ENCODE peak calls at places on chromosomes 4 and X, in seven cellular contexts. G, F, L, W, X, E and S are unnamed samples.
A peak's percentile ranks its signal among the peaks of the same experiment; 100 is the strongest.

GRCh38 chr4:118281611-118282442 is 71.0 kb downstream of the PRSS12 start:
- DNase-seq in G (no peak), F (no peak), L (peak; percentile 29), W (no peak), X (peak; percentile 61), E (no peak), S (no peak)

GRCh38 chr4:146211440-146211839 is 2.9 kb upstream of the REELD1 start:
- DNase-seq in G (no peak), F (no peak), L (no peak), W (no peak), X (no peak), E (no peak), S (no peak)

GRCh38 chrX:71515039-71515398 is 17.9 kb upstream of the OGT start:
- DNase-seq in G (no peak), F (no peak), L (peak; percentile 46), W (no peak), X (no peak), E (no peak), S (no peak)

GRCh38 chr4:78059524-78059889 is 2.4 kb downstream of the FRAS1 start:
- DNase-seq in G (peak; percentile 4), F (peak; percentile 57), L (peak; percentile 91), W (peak; percentile 47), X (peak; percentile 90), E (peak; percentile 50), S (no peak)

GRCh38 chr4:121794505-121795192 is 6.5 kb upstream of the EXOSC9 start:
- DNase-seq in G (no peak), F (no peak), L (peak; percentile 57), W (no peak), X (no peak), E (no peak), S (no peak)

GRCh38 chr4:98260579-98261290 is 449 bp upstream of the RAP1GDS1 start:
- DNase-seq in G (peak; percentile 80), F (peak; percentile 96), L (peak; percentile 98), W (peak; percentile 87), X (peak; percentile 72), E (peak; percentile 94), S (peak; percentile 93)

GRCh38 chrX:18654873-18655836 is 16.8 kb downstream of the RS1 start:
- DNase-seq in G (no peak), F (no peak), L (peak; percentile 16), W (no peak), X (no peak), E (no peak), S (no peak)

GRCh38 chr4:14596904-14597303 is 405.4 kb upstream of the CPEB2 start:
- DNase-seq in G (no peak), F (no peak), L (no peak), W (no peak), X (no peak), E (no peak), S (no peak)

GRCh38 chr4:148226341-148226740 is 215.9 kb downstream of the NR3C2 start:
- DNase-seq in G (no peak), F (no peak), L (no peak), W (no peak), X (no peak), E (no peak), S (no peak)

GRCh38 chr4:82044141-82044993 is 329.4 kb downstream of the HNRNPD start:
- DNase-seq in G (no peak), F (peak; percentile 67), L (peak; percentile 66), W (peak; percentile 64), X (no peak), E (no peak), S (no peak)

GRCh38 chr4:152970102-152970820 is 34.1 kb downstream of the FHDC1 start:
- DNase-seq in G (peak; percentile 53), F (no peak), L (no peak), W (no peak), X (peak; percentile 10), E (no peak), S (no peak)

GRCh38 chrX:118682258-118683014 is 45.0 kb upstream of the IL13RA1 start:
- DNase-seq in G (no peak), F (no peak), L (peak; percentile 23), W (no peak), X (no peak), E (no peak), S (no peak)

GRCh38 chr4:153257966-153258365 is 53.7 kb downstream of the TRIM2 start:
- DNase-seq in G (no peak), F (no peak), L (no peak), W (peak; percentile 36), X (no peak), E (no peak), S (no peak)

GRCh38 chr4:8009710-8010534 is 70.3 kb upstream of the AFAP1 start:
- DNase-seq in G (no peak), F (no peak), L (no peak), W (no peak), X (no peak), E (no peak), S (no peak)

GRCh38 chr4:168654206-168655174 is 157.6 kb downstream of the PALLD start:
- DNase-seq in G (no peak), F (no peak), L (no peak), W (no peak), X (no peak), E (no peak), S (no peak)

GRCh38 chrX:80879916-80880315 is 70.2 kb upstream of the BRWD3 start:
- DNase-seq in G (no peak), F (no peak), L (no peak), W (no peak), X (no peak), E (no peak), S (no peak)

GRCh38 chr4:139857021-139857420 is 191.4 kb downstream of the MGST2 start:
- DNase-seq in G (no peak), F (no peak), L (no peak), W (no peak), X (no peak), E (no peak), S (no peak)

GRCh38 chr4:95142877-95143412 is 385.2 kb downstream of the BMPR1B start:
- DNase-seq in G (no peak), F (no peak), L (no peak), W (no peak), X (no peak), E (no peak), S (no peak)

GRCh38 chr4:26273308-26273980 is 47.4 kb upstream of the RBPJ start:
- DNase-seq in G (no peak), F (peak; percentile 50), L (no peak), W (no peak), X (no peak), E (no peak), S (no peak)

DNA sequence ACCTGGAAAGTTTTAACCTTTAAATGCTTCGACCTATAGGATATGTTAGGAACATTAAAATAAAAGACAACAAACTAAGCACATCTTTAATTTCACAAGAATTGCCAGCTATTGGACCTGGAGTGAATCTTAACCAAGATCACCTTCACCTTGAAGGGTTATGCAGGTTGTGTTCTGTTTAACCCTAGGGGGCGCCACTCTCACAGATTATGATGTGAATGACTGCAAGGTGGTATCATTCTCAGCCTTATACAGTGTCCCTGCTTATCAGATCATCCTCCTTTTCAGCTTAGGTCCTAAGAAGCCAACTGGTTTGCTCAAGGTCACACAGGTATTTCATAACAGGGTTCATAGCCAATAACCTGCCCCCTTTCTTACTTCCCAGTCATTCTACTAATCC is 23.5 kb downstream of the INTS6L start:
- DNase-seq in G (no peak), F (no peak), L (no peak), W (no peak), X (no peak), E (peak; percentile 54), S (no peak)
- TF ChIP-seq CTCF in G (no peak), F (no peak), L (no peak), W (peak; percentile 25), X (no peak), E (peak; percentile 73), S (no peak)

GRCh38 chr4:23730998-23731397 is 158.8 kb downstream of the PPARGC1A start:
- DNase-seq in G (no peak), F (no peak), L (no peak), W (no peak), X (no peak), E (no peak), S (no peak)
- TF ChIP-seq CTCF in G (no peak), F (no peak), L (no peak), W (no peak), X (no peak), E (no peak), S (no peak)

GRCh38 chrX:94635003-94635402 is 961.0 kb downstream of the FAM133A start:
- DNase-seq in G (no peak), F (no peak), L (no peak), W (no peak), X (no peak), E (no peak), S (no peak)

DNA sequence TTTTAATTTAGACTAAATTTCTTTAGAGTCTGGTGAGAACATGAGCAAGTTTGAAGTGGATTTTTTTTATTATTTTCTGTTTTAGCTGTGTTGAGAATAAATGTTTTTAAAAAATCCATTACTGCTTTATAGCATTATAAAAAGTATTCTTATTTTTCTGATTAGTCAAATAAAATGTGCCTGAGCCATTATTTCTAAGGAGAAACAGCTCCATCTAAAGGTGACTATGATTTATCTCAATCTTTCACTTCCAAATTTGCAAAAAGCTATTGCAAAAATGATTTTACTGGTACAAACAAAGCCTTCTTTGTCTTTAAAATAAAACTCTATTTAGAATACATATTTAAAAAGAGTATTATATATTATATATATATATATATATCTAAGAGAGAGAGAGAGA is 959.2 kb downstream of the FAM133A start:
- DNase-seq in G (no peak), F (no peak), L (no peak), W (no peak), X (no peak), E (no peak), S (no peak)
- TF ChIP-seq CTCF in G (no peak), F (no peak), L (no peak), W (no peak), X (no peak), E (no peak), S (no peak)

DNA sequence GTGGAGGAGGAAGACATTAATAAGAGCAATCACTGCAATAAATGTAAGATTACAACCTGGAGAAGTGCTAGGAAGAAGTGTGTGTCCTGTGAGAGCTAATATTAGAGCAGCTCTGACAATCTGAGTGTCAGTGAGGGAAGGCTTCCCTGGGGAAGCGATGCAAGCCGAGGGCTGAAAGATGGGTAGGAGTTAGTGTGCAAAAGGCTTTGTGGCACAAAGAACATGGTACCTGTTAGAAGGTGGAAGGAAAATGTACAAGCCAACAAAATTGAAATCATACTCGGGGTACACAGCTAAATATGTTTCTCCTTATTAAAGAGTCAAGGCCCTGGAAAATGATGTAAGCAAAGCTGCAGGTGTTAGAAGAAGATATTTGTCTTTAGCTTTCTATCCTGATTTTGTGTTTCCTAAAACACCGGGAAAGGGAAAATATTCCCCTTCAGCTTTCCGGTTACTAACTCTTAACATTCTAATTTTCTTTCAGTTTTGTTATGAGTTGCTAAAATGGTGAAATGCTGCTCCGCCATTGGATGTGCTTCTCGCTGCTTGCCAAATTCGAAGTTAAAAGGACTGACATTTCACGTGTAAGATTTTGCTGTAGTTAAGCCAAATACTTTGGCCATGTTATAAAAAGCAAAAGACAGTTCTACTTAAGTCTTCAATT is 808 bp downstream of the THAP6 start:
- DNase-seq in G (no peak), F (no peak), L (no peak), W (no peak), X (no peak), E (peak; percentile 47), S (no peak)
- TF ChIP-seq CTCF in G (no peak), F (no peak), L (no peak), W (no peak), X (no peak), E (no peak), S (no peak)

GRCh38 chr4:128341634-128342033 is 54.0 kb upstream of the PGRMC2 start:
- DNase-seq in G (no peak), F (no peak), L (no peak), W (no peak), X (no peak), E (no peak), S (no peak)
- TF ChIP-seq CTCF in G (no peak), F (no peak), L (no peak), W (no peak), X (no peak), E (no peak), S (no peak)

GRCh38 chr4:179867300-179867878 is 2375.8 kb upstream of the TENM3 start:
- DNase-seq in G (no peak), F (peak; percentile 34), L (peak; percentile 1), W (peak; percentile 68), X (no peak), E (peak; percentile 82), S (peak; percentile 44)
- TF ChIP-seq CTCF in G (no peak), F (no peak), L (peak; percentile 47), W (peak; percentile 83), X (peak; percentile 32), E (peak; percentile 97), S (peak; percentile 96)